ENCODE peak calls at places on chromosomes 2 and 18, in four cellular contexts. R is bronchial epithelial cell, P is NT2/D1, L is heart left ventricle. X is an unnamed sample. For H3K27me3 and H3K36me3, the result is how much of the 10 kb centered on the place peaks cover.

GRCh38 chr2:42771546-42772153 is 7.7 kb upstream of the OXER1 start:
- DNase-seq in P (no peak), L (no peak), R (no peak), X (no peak)

GRCh38 chr18:985301-985700 is 80.6 kb downstream of the ADCYAP1 start:
- DNase-seq in P (no peak), L (no peak), R (no peak), X (peak)

GRCh38 chr2:173448938-173449471 is 94.3 kb downstream of the CDCA7 start:
- DNase-seq in R (peak), L (peak), P (peak), X (peak)

GRCh38 chr2:41955641-41956040 is 92.2 kb upstream of the PKDCC start:
- DNase-seq in P (no peak), R (no peak), L (no peak), X (no peak)

GRCh38 chr2:64748561-64748960 is 94.8 kb upstream of the SERTAD2 start:
- DNase-seq in P (no peak), R (peak), L (no peak), X (peak)

GRCh38 chr2:217382794-217383193 is 522.9 kb upstream of the TNP1 start:
- DNase-seq in P (no peak), L (no peak), R (no peak), X (no peak)

GRCh38 chr2:100764430-100764829 is 55.5 kb upstream of the NPAS2 start:
- DNase-seq in P (no peak), L (no peak), R (no peak), X (no peak)

GRCh38 chr2:239396881-239397681 is 3.7 kb downstream of the HDAC4 start:
- DNase-seq in R (peak), L (no peak), P (no peak), X (no peak)

GRCh38 chr2:172103471-172104292 is 982 bp upstream of the DLX2 start:
- DNase-seq in L (peak), P (no peak), R (peak), X (peak)

GRCh38 chr2:129877795-129878775 is 101.4 kb upstream of the RAB6C start:
- DNase-seq in P (no peak), L (peak), R (peak), X (no peak)

GRCh38 chr18:44744206-44745180 is 63.8 kb downstream of the SETBP1 start:
- DNase-seq in L (no peak), R (no peak), P (no peak), X (no peak)

GRCh38 chr2:147231607-147232006 is 613.2 kb upstream of the ACVR2A start:
- DNase-seq in P (no peak), R (no peak), L (no peak), X (no peak)

GRCh38 chr2:171479154-171479814 is 43.0 kb upstream of the CYBRD1 start:
- DNase-seq in R (peak), P (no peak), L (no peak), X (no peak)

GRCh38 chr18:79588636-79589481 is 90.7 kb upstream of the CTDP1 start:
- DNase-seq in R (peak), L (peak), P (no peak), X (no peak)

GRCh38 chr2:58734365-58734764 is 493.2 kb upstream of the FANCL start:
- DNase-seq in P (no peak), R (peak), L (no peak), X (no peak)

GRCh38 chr2:63788070-63788469 is 53.6 kb upstream of the UGP2 start:
- DNase-seq in P (no peak), L (no peak), R (peak), X (no peak)

GRCh38 chr2:162343824-162344616 is at the start of gene GCA:
- DNase-seq in P (peak), L (peak), R (peak), X (peak)

GRCh38 chr2:189221811-189222210 is 42.2 kb upstream of the COL5A2 start:
- DNase-seq in L (no peak), R (peak), P (no peak), X (no peak)

GRCh38 chr2:41928593-41928992 is 119.2 kb upstream of the PKDCC start:
- DNase-seq in P (no peak), L (no peak), R (peak), X (no peak)

GRCh38 chr2:159968282-159968900 is 94.0 kb downstream of the PLA2R1 start:
- DNase-seq in L (peak), R (peak), P (peak), X (peak)

GRCh38 chr2:144642106-144642505 is 122.2 kb upstream of the ZEB2 start:
- DNase-seq in R (no peak), L (no peak), P (no peak), X (peak)

GRCh38 chr2:43491070-43491639 is 104.7 kb downstream of the THADA start:
- DNase-seq in R (peak), P (no peak), L (no peak), X (no peak)

GRCh38 chr2:165796819-165797530 is 2.9 kb upstream of the GALNT3 start:
- DNase-seq in R (no peak), L (no peak), P (peak), X (no peak)
- H3K4me3 ChIP-seq in R (no peak), L (no peak), P (no peak), X (no peak)

GRCh38 chr2:218985021-218985324 is at the start of gene FEV:
- DNase-seq in R (no peak), P (no peak), L (no peak), X (no peak)
- H3K27me3 ChIP-seq in R (half or more), P (half or more), L (half or more), X (half or more)

GRCh38 chr2:106107509-106108131 is 86.5 kb downstream of the UXS1 start:
- DNase-seq in L (no peak), P (no peak), R (peak), X (no peak)
- H3K36me3 ChIP-seq in L (under half), P (half or more), R (under half), X (under half)

GRCh38 chr2:47174731-47175361 is 19.7 kb upstream of the STPG4 start:
- DNase-seq in R (peak), L (peak), P (no peak), X (peak)

GRCh38 chr2:47172156-47172921 is 17.2 kb upstream of the STPG4 start:
- DNase-seq in P (no peak), R (no peak), L (no peak), X (no peak)

GRCh38 chr2:47169784-47170183 is 14.7 kb upstream of the STPG4 start:
- DNase-seq in P (no peak), L (no peak), R (no peak), X (no peak)

GRCh38 chr2:47173986-47174730 is 19.1 kb upstream of the STPG4 start:
- DNase-seq in L (no peak), P (no peak), R (no peak), X (no peak)

GRCh38 chr2:47172922-47173695 is 18.0 kb upstream of the STPG4 start:
- DNase-seq in R (no peak), L (no peak), P (no peak), X (no peak)
- H3K4me3 ChIP-seq in R (no peak), L (peak), P (peak), X (peak)

DNA sequence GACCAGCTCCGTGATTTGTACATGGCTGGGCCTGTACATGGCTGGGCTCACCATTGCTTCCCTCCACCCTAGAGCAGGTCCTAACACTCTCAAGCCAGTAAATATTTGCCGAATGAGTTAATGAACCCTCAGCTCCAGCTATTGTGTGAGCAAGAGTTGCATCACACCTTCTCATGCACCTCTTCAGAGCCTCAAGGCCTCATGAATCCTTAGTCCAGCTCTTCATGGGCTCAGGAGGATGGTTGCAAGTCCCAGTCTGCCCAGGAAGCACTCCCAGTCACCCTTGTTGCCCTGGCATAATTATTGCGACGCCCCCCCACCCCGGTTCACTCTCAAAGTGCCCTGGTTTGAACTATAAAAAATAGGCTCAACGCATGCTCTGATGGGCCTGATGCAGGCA is 30.1 kb upstream of the GNAL start:
- DNase-seq in R (peak), L (no peak), P (no peak), X (no peak)
- H3K27me3 ChIP-seq in R (under half), L (half or more), P (under half), X (under half)

GRCh38 chr2:148720501-148720998 is 76.0 kb downstream of the EPC2 start:
- DNase-seq in P (no peak), L (peak), R (no peak), X (no peak)

GRCh38 chr2:148719941-148720436 is 75.4 kb downstream of the EPC2 start:
- DNase-seq in L (no peak), P (no peak), R (no peak), X (no peak)

GRCh38 chr2:148721991-148722777 is 77.6 kb downstream of the EPC2 start:
- DNase-seq in R (no peak), P (no peak), L (no peak), X (no peak)

GRCh38 chr2:148719195-148719749 is 74.7 kb downstream of the EPC2 start:
- DNase-seq in L (no peak), R (no peak), P (no peak), X (no peak)

GRCh38 chr2:148721520-148721931 is 77.0 kb downstream of the EPC2 start:
- DNase-seq in P (no peak), R (no peak), L (no peak), X (no peak)
- H3K36me3 ChIP-seq in P (under half), R (under half), L (under half), X (under half)

DNA sequence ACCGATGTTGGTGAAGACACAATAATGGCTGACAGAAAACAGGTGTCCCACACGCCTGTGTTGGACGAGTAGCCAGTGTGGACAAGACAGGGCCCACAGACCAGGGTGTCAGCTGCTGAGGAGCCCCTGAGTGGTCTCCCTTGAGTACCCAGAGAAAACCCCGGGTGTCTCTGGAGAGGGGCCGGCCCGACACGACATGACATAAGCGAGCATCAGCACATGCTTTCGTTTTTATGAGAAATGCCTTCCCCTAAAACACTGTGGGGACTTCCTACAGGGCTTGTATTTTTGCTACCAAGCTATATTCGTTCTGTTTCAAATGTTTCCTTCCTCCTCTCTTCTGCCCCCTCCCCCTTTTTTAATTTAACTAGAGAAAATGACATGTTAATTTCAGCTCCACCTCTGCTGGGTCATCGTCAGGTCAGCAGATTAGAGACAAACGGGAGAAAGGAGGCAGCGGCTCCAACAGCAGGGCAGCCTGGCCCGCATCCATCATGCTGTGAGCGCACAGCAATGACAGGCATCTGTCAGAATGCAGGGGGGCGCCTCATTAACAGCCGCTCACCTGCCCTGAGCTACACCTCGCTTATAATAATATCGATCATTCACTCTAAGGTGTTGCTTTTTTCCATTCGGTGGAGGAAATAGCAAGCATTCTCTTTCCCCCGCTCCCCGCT is 286.3 kb downstream of the ZNF516 start:
- DNase-seq in P (no peak), L (no peak), R (no peak), X (no peak)
- H3K4me3 ChIP-seq in P (no peak), L (peak), R (no peak), X (no peak)

GRCh38 chr2:26612034-26612433 is 29.1 kb downstream of the CIB4 start:
- DNase-seq in P (no peak), L (no peak), R (no peak), X (no peak)
- H3K27me3 ChIP-seq in P (under half), L (under half), R (under half), X (under half)

X was measured in HAP-1.